ENCODE peak calls at places on chromosomes 1 and 21, in ten cellular contexts. O, Z, H, V, P, A, J, K, U and L are unnamed samples.
A peak's percentile ranks its signal among the peaks of the same experiment; 100 is the strongest.

GRCh38 chr1:12556368-12556930 is 61.6 kb downstream of the DHRS3 start:
- DNase-seq in O (no peak), Z (peak; percentile 96), H (peak; percentile 84), V (no peak), P (no peak), A (no peak), J (peak; percentile 20), K (no peak), U (no peak), L (peak; percentile 57)

GRCh38 chr1:156499703-156500577 is 635 bp downstream of the MEF2D start:
- DNase-seq in O (no peak), Z (no peak), H (peak; percentile 64), V (no peak), P (no peak), A (peak; percentile 68), J (no peak), K (no peak), U (no peak), L (peak; percentile 79)

GRCh38 chr21:16942703-16943102 is 570.1 kb upstream of the CXADR start:
- DNase-seq in O (peak; percentile 69), Z (peak; percentile 29), H (peak; percentile 46), V (no peak), P (no peak), A (no peak), J (peak; percentile 61), K (peak; percentile 8), U (peak; percentile 6), L (peak; percentile 72)

GRCh38 chr1:94966033-94966432 is 39.1 kb upstream of the CNN3 start:
- DNase-seq in O (no peak), Z (no peak), H (no peak), V (no peak), P (no peak), A (no peak), J (no peak), K (no peak), U (no peak), L (no peak)

GRCh38 chr1:231315887-231316286 is 21.8 kb downstream of the EXOC8 start:
- DNase-seq in O (peak; percentile 83), Z (no peak), H (peak; percentile 51), V (no peak), P (peak; percentile 44), A (peak; percentile 62), J (peak; percentile 76), K (peak; percentile 8), U (peak; percentile 68), L (peak; percentile 89)

GRCh38 chr1:201349091-201349490 is 28.4 kb downstream of the TNNT2 start:
- DNase-seq in O (no peak), Z (no peak), H (no peak), V (no peak), P (no peak), A (no peak), J (no peak), K (no peak), U (no peak), L (no peak)

GRCh38 chr1:155966750-155967149 is 11.6 kb downstream of the ARHGEF2 start:
- DNase-seq in O (no peak), Z (no peak), H (no peak), V (no peak), P (no peak), A (no peak), J (no peak), K (no peak), U (no peak), L (no peak)

GRCh38 chr1:76492752-76493420 is 374.4 kb upstream of the ST6GALNAC5 start:
- DNase-seq in O (no peak), Z (no peak), H (no peak), V (no peak), P (no peak), A (no peak), J (no peak), K (no peak), U (no peak), L (no peak)

GRCh38 chr1:156177918-156178654 is 15.8 kb upstream of the SLC25A44 start:
- DNase-seq in O (no peak), Z (no peak), H (no peak), V (no peak), P (no peak), A (peak; percentile 44), J (no peak), K (no peak), U (no peak), L (no peak)

GRCh38 chr1:1631793-1632420 is at the start of gene MMP23B:
- DNase-seq in O (peak; percentile 67), Z (no peak), H (peak; percentile 20), V (no peak), P (no peak), A (no peak), J (no peak), K (no peak), U (peak; percentile 43), L (peak; percentile 79)

GRCh38 chr1:8142955-8143629 is 117.0 kb upstream of the ERRFI1 start:
- DNase-seq in O (no peak), Z (peak; percentile 99), H (no peak), V (no peak), P (no peak), A (no peak), J (no peak), K (peak; percentile 65), U (no peak), L (no peak)

GRCh38 chr1:44811714-44812151 is 3.4 kb downstream of the BTBD19 start:
- DNase-seq in O (no peak), Z (peak; percentile 92), H (peak; percentile 84), V (no peak), P (no peak), A (no peak), J (no peak), K (no peak), U (no peak), L (peak; percentile 65)

GRCh38 chr1:240098534-240098933 is 6.9 kb downstream of the FMN2 start:
- DNase-seq in O (no peak), Z (peak; percentile 50), H (no peak), V (no peak), P (no peak), A (no peak), J (no peak), K (no peak), U (peak; percentile 47), L (no peak)

GRCh38 chr1:240101306-240101705 is 9.6 kb downstream of the FMN2 start:
- DNase-seq in O (no peak), Z (no peak), H (no peak), V (no peak), P (no peak), A (no peak), J (no peak), K (no peak), U (no peak), L (no peak)

GRCh38 chr1:240099329-240099728 is 7.6 kb downstream of the FMN2 start:
- DNase-seq in O (no peak), Z (no peak), H (peak; percentile 30), V (no peak), P (no peak), A (no peak), J (no peak), K (no peak), U (no peak), L (no peak)

GRCh38 chr1:240100351-240100750 is 8.7 kb downstream of the FMN2 start:
- DNase-seq in O (no peak), Z (peak; percentile 80), H (peak; percentile 77), V (no peak), P (no peak), A (no peak), J (no peak), K (no peak), U (peak; percentile 64), L (no peak)

DNA sequence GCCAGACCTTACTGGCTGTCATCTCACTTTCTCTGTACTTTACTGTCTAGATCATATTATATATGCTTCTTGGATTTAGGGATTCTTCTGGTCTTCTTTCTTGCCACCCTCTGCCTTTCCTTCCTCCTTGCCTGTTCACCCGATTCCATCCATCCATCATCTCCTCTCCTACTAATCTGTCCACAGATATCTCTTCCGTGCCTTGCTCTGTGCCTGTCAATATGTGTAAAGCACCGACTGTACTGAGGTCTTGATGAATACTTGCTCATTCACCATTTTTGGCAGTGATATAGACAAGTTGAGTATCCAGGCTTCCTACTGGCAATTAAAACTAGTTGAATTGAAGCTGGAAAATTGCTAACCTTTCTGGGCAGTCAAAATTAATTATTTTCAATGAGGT is 8.1 kb downstream of the FMN2 start:
- DNase-seq in O (no peak), Z (no peak), H (peak; percentile 46), V (no peak), P (no peak), A (no peak), J (no peak), K (no peak), U (no peak), L (no peak)
- H3K9ac ChIP-seq in O (no peak overlapping the region), Z (no peak overlapping the region), H (peak overlapping the region; percentile 8), V (no peak overlapping the region), P (no peak overlapping the region), A (no peak overlapping the region), J (no peak overlapping the region), K (no peak overlapping the region), U (no peak overlapping the region), L (peak overlapping the region; percentile 4)

DNA sequence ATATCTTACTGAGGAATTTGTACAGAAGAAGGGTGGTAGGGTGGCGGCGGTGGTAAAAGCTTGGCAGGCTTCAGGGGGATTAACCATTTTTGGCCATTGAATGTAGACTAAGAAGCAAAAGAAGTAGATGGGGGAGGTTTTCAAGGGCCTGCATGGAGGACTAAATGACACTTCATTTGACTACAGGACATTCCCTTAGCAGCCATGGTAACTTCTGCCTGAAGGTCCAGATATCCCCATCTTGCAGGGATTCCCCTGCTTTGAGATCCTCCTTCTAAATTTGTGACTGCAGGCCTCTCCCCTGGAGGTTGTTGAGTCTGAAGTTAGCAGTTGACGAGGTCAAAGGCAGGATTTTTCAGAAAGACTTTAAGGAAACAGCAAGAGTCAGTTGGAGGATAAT is 4.8 kb downstream of the VASH2 start:
- DNase-seq in O (no peak), Z (no peak), H (no peak), V (no peak), P (no peak), A (no peak), J (no peak), K (no peak), U (no peak), L (no peak)
- H3K9ac ChIP-seq in O (no peak overlapping the region), Z (no peak overlapping the region), H (no peak overlapping the region), V (no peak overlapping the region), P (no peak overlapping the region), A (no peak overlapping the region), J (no peak overlapping the region), K (no peak overlapping the region), U (no peak overlapping the region), L (no peak overlapping the region)

GRCh38 chr1:157995575-157996169 is 2.2 kb downstream of the KIRREL1 start:
- DNase-seq in O (no peak), Z (no peak), H (no peak), V (no peak), P (no peak), A (no peak), J (no peak), K (no peak), U (no peak), L (no peak)
- H3K9ac ChIP-seq in O (no peak overlapping the region), Z (no peak overlapping the region), H (peak overlapping the region; percentile 92), V (peak overlapping the region; percentile 6), P (no peak overlapping the region), A (no peak overlapping the region), J (peak overlapping the region; percentile 52), K (no peak overlapping the region), U (no peak overlapping the region), L (no peak overlapping the region)

DNA sequence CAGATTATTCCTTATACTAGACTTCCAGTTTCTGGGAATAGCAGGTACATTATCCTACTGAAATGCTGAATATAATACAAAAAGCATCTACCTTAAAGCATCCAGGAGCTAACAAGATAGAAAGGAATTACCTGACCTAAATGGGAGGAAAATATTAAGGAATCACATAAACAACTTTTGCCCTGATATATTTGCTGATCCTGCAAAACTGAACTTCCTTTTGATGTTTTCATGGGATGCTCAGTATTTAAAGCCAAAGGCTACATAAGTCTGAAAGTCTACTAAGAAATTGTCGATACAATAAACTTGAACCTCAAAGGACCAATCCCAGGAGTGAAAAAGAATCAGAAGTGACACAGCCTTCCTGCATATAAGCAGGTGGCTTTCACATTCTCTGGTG is 85.6 kb upstream of the C1orf21 start:
- DNase-seq in O (no peak), Z (no peak), H (no peak), V (no peak), P (no peak), A (no peak), J (no peak), K (no peak), U (no peak), L (no peak)
- H3K9ac ChIP-seq in O (no peak overlapping the region), Z (no peak overlapping the region), H (no peak overlapping the region), V (no peak overlapping the region), P (no peak overlapping the region), A (no peak overlapping the region), J (no peak overlapping the region), K (no peak overlapping the region), U (no peak overlapping the region), L (no peak overlapping the region)